ENCODE peak calls at places on chromosomes 1 and 21, in four cellular contexts. S is GM12878, B is tibial nerve, V is ovary. J is an unnamed sample. For H3K27me3, the result is how much of the 10 kb centered on the place peaks cover.

GRCh38 chr1:15501208-15502032 is 22.6 kb downstream of the CASP9 start:
- DNase-seq in S (no peak), B (no peak), V (peak), J (peak)

GRCh38 chr1:15262003-15262377 is 15.0 kb downstream of the FHAD1 start:
- DNase-seq in S (no peak), B (no peak), V (no peak), J (no peak)

GRCh38 chr1:162019006-162019405 is 4.7 kb downstream of the OLFML2B start:
- DNase-seq in S (no peak), B (no peak), V (no peak), J (no peak)

GRCh38 chr21:35048706-35049617 is at the start of gene RUNX1:
- DNase-seq in S (peak), B (no peak), V (no peak), J (peak)

GRCh38 chr1:22832414-22832786 is 121.8 kb downstream of the EPHB2 start:
- DNase-seq in S (no peak), B (no peak), V (no peak), J (no peak)

GRCh38 chr1:20069932-20070331 is at the start of gene PLA2G5:
- DNase-seq in S (no peak), B (no peak), V (peak), J (peak)

GRCh38 chr1:162994921-162995320 is 74.2 kb upstream of the RGS4 start:
- DNase-seq in S (no peak), B (no peak), V (no peak), J (no peak)

GRCh38 chr1:17618558-17619247 is 79.2 kb downstream of the ARHGEF10L start:
- DNase-seq in S (no peak), B (no peak), V (no peak), J (no peak)

GRCh38 chr1:42012852-42013251 is 94.1 kb upstream of the HIVEP3 start:
- DNase-seq in S (no peak), B (no peak), V (no peak), J (peak)

GRCh38 chr1:91876040-91876470 is 9.9 kb downstream of the TGFBR3 start:
- DNase-seq in S (peak), B (no peak), V (no peak), J (no peak)

GRCh38 chr1:163090321-163090945 is 21.3 kb downstream of the RGS4 start:
- DNase-seq in S (no peak), B (no peak), V (no peak), J (no peak)

GRCh38 chr21:36773111-36773510 is 74.2 kb downstream of the SIM2 start:
- DNase-seq in S (no peak), B (no peak), V (peak), J (peak)

GRCh38 chr21:46069166-46069565 is 28.7 kb upstream of the COL6A2 start:
- DNase-seq in S (no peak), B (no peak), V (peak), J (no peak)

GRCh38 chr1:234584926-234585325 is 25.1 kb downstream of the IRF2BP2 start:
- DNase-seq in S (no peak), B (no peak), V (peak), J (peak)

GRCh38 chr1:58785424-58786058 is 1.7 kb upstream of the JUN start:
- DNase-seq in S (peak), B (no peak), V (peak), J (peak)

GRCh38 chr21:44405091-44405947 is 50.0 kb upstream of the LRRC3 start:
- DNase-seq in S (no peak), B (no peak), V (peak), J (no peak)

GRCh38 chr1:230090194-230090711 is 23.2 kb downstream of the GALNT2 start:
- DNase-seq in S (no peak), B (no peak), V (no peak), J (no peak)

DNA sequence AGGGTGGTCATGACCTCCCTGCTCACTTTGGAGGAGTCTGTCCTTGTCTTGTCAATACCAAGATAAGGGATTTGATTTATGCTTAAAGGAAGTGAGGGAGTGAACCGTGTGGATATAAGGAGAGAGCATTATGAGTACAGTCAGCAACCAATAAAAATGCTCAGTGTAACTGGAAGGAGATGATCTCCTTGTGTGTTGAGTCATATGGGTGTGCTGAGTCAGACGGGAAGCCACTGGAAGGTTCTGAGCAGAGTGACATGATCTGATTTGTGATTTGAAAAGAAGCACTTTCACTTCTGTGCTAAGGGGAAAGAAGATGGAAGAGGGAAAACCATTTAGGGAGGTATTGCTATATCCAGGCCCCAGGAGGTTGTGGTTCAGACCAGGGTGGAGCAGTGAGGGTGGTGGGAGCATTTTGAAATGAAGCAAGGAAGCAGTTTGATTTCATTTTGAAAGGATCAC is 2.5 kb upstream of the BCL10 start:
- DNase-seq in S (no peak), B (no peak), V (no peak), J (peak)
- TF ChIP-seq POLR2A in S (no peak), B (no peak), V (no peak), J (peak)

GRCh38 chr21:38438476-38438893 is 59.8 kb downstream of the ERG start:
- DNase-seq in S (no peak), B (no peak), V (peak), J (no peak)
- TF ChIP-seq EP300 in S (no peak), B (peak), V (no peak), J (no peak)

DNA sequence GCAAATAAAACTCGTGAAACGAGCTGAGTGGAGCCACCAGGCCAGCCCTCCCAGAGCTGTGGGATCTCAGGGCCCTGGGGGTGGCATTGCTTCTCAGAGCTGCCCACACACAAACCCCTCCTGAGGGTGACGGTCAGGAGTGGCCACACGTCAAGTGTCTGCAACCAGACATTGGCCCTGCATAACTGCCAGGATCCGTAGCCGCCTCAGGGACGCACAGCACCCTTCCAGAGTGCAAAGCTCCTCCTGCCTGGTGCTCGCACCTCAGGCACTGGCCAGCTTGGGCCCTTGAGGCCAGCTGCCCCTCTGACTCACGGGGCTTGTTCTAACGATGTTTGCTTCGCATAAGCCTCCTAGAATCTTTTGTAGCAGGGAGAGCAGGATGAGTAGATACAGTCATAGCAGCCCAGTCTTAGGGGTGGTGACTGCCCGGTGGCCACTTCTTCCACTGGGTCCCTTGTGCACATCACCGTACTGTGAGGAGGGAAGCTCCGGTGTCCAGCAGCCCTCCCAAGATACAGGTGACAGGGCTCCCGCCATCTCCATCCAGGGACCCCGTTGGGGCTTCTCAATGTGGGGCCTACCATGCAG is 5.0 kb downstream of the WNT3A start:
- DNase-seq in S (no peak), B (no peak), V (no peak), J (no peak)
- H3K27me3 ChIP-seq in S (under half), B (under half), V (under half), J (under half)

DNA sequence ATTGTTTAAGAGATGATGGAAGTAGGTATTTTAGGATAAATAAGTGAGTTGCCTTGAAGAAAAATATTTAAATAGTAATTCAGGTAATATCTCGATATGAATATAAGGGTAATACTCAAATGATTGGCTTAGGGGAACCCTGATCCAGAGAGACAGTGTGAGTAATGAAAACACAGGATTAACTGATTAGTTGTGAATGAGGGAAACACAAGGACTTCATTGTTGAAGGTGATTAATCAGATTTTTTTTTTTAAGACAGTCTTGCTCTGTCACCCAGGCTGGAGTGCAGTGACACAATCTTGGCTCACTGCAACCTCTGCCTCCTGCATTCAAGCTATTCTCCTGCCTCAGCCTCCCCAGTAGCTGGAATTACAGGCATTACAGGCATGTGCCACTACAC is 12.7 kb downstream of the SLC25A33 start:
- DNase-seq in S (no peak), B (no peak), V (no peak), J (no peak)
- TF ChIP-seq POLR2A in S (no peak), B (no peak), V (no peak), J (no peak)

GRCh38 chr1:178093958-178094751 is at the start of gene RASAL2:
- DNase-seq in S (no peak), B (peak), V (peak), J (peak)

GRCh38 chr1:178086294-178087255 is 7.3 kb upstream of the RASAL2 start:
- DNase-seq in S (no peak), B (no peak), V (no peak), J (no peak)

GRCh38 chr1:178093150-178093957 is 550 bp upstream of the RASAL2 start:
- DNase-seq in S (peak), B (peak), V (peak), J (peak)

GRCh38 chr1:178091986-178092745 is 1.7 kb upstream of the RASAL2 start:
- DNase-seq in S (no peak), B (no peak), V (no peak), J (no peak)

GRCh38 chr1:178088651-178089050 is 5.3 kb upstream of the RASAL2 start:
- DNase-seq in S (no peak), B (no peak), V (no peak), J (no peak)
- TF ChIP-seq EP300 in S (no peak), B (no peak), V (no peak), J (no peak)